ENCODE peak calls at places on chromosomes 11 and 22, in four cellular contexts. C is activated CD8-positive, alpha-beta T cell treated with anti-CD3 and anti-CD28 coated beads for 36 hours; K is MCF 10A; I is HL-60. Y is an unnamed sample.

GRCh38 chr11:32643526-32643925 is 59.9 kb downstream of the EIF3M start:
- DNase-seq in C (no peak), I (no peak), K (peak), Y (no peak)

GRCh38 chr11:47305734-47306483 is 36.0 kb downstream of the MADD start:
- DNase-seq in K (peak), I (no peak), C (no peak), Y (no peak)

GRCh38 chr11:100632970-100633452 is 54.1 kb upstream of the ARHGAP42 start:
- DNase-seq in I (no peak), C (no peak), K (no peak), Y (no peak)

GRCh38 chr22:49487950-49488349 is 339.7 kb downstream of the BRD1 start:
- DNase-seq in I (no peak), C (no peak), K (no peak), Y (no peak)

GRCh38 chr11:10792385-10793068 is 16.2 kb downstream of the EIF4G2 start:
- DNase-seq in K (peak), C (peak), I (no peak), Y (peak)

GRCh38 chr22:47310601-47311000 is 548.2 kb downstream of the TBC1D22A start:
- DNase-seq in C (no peak), I (no peak), K (peak), Y (no peak)

GRCh38 chr22:32660292-32660691 is 141.2 kb upstream of the TIMP3 start:
- DNase-seq in C (peak), K (peak), I (peak), Y (peak)

GRCh38 chr11:21142007-21142406 is 472.6 kb downstream of the NELL1 start:
- DNase-seq in K (no peak), I (no peak), C (no peak), Y (no peak)

GRCh38 chr11:120660024-120660565 is 148.5 kb downstream of the GRIK4 start:
- DNase-seq in C (peak), K (peak), I (peak), Y (peak)

GRCh38 chr11:1227551-1228182 is 4.8 kb downstream of the MUC5B start:
- DNase-seq in C (no peak), I (no peak), K (no peak), Y (no peak)

GRCh38 chr11:1228183-1228821 is 5.4 kb downstream of the MUC5B start:
- DNase-seq in K (no peak), I (no peak), C (no peak), Y (no peak)

GRCh38 chr11:1226226-1226961 is 3.5 kb downstream of the MUC5B start:
- DNase-seq in K (no peak), I (no peak), C (no peak), Y (no peak)

GRCh38 chr11:1225386-1226225 is 2.7 kb downstream of the MUC5B start:
- DNase-seq in I (no peak), C (no peak), K (no peak), Y (no peak)

DNA sequence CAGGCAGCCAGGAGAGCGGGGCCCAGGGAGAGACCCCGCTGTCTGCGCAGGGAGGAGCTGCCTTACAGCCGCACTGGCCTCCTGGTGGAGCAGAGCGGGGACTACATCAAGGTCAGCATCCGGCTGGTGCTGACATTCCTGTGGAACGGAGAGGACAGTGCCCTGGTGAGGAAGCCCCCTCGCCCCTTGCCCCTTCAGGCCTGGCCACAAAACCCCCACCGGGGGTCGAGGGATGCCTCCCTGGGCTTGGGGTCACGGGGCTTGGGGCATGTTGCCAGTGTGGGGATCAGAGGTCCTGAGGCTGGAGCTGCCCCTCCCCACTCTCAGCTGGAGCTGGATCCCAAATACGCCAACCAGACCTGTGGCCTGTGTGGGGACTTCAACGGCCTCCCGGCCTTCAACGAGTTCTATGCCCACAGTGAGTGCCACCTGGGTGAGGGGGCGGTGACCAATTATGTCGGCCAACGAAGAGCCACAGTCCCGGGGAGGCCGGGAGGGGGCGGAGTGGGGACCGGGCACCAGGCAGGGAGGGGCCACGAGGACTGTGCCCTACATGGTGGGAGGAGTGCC is 4.2 kb downstream of the MUC5B start:
- DNase-seq in K (no peak), I (no peak), C (no peak), Y (no peak)
- TF ChIP-seq CTCF in K (no peak), I (no peak), C (no peak), Y (no peak)

GRCh38 chr11:131036544-131036943 is 120.3 kb upstream of the SNX19 start:
- DNase-seq in C (no peak), K (no peak), I (no peak), Y (no peak)

GRCh38 chr11:131042041-131042390 is 125.7 kb upstream of the SNX19 start:
- DNase-seq in C (no peak), I (no peak), K (no peak), Y (no peak)

GRCh38 chr11:131041331-131042040 is 125.2 kb upstream of the SNX19 start:
- DNase-seq in K (peak), I (no peak), C (no peak), Y (no peak)

GRCh38 chr11:131038597-131038996 is 122.3 kb upstream of the SNX19 start:
- DNase-seq in C (no peak), K (peak), I (no peak), Y (peak)

GRCh38 chr11:131037873-131038272 is 121.6 kb upstream of the SNX19 start:
- DNase-seq in C (no peak), K (no peak), I (no peak), Y (no peak)
- TF ChIP-seq CTCF in C (no peak), K (no peak), I (no peak), Y (no peak)

GRCh38 chr11:5605849-5606248 is 9.4 kb downstream of the TRIM6 start:
- DNase-seq in K (peak), I (no peak), C (no peak), Y (no peak)
- TF ChIP-seq CTCF in K (peak), I (no peak), C (no peak), Y (peak)

GRCh38 chr11:65528819-65529350 is 4.0 kb downstream of the SCYL1 start:
- DNase-seq in I (no peak), C (no peak), K (no peak), Y (no peak)

GRCh38 chr11:65524747-65525658 is at the start of gene SCYL1:
- DNase-seq in C (peak), I (peak), K (peak), Y (peak)

GRCh38 chr11:65526744-65527143 is 1.9 kb downstream of the SCYL1 start:
- DNase-seq in I (no peak), C (no peak), K (no peak), Y (no peak)

GRCh38 chr11:65524010-65524746 is 705 bp upstream of the SCYL1 start:
- DNase-seq in I (no peak), C (no peak), K (no peak), Y (peak)

DNA sequence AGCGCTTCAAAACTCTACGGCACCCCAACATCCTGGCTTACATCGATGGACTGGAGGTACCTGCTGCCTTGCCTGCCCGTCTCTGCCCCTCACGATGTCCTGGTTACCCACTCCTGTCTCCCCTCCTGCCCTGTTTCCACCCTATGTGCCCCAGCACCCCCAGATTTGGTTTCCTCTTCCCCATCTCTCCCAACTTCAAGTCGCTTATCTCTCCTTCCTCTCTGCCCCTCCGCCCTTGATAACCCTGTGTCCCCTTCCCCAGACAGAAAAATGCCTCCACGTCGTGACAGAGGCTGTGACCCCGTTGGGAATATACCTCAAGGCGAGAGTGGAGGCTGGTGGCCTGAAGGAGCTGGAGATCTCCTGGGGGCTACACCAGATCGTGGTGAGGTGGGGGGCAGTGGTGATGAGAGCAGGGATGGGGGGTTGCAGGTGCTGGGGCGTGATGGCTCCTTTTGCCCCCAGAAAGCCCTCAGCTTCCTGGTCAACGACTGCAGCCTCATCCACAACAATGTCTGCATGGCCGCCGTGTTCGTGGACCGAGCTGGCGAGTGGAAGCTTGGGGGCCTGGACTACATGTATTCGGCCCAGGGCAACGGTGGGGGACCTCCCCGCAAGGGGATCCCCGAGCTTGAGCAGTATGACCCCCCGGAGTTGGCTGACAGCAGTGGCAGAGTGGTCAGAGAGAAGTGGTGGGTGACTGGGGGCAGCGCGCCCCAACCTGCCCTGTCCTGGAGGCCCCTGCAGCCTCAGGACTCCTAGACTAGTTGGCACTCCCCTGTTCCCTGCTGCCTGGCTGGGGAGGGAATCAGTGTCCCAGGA is 987 bp downstream of the SCYL1 start:
- DNase-seq in I (no peak), C (no peak), K (no peak), Y (no peak)
- TF ChIP-seq CTCF in I (no peak), C (no peak), K (no peak), Y (no peak)

GRCh38 chr22:43850529-43850928 is 11.8 kb downstream of the SULT4A1 start:
- DNase-seq in C (no peak), K (no peak), I (no peak), Y (no peak)

GRCh38 chr22:43847376-43848289 is 14.7 kb downstream of the SULT4A1 start:
- DNase-seq in C (no peak), K (no peak), I (no peak), Y (no peak)

GRCh38 chr22:43849731-43850130 is 12.6 kb downstream of the SULT4A1 start:
- DNase-seq in K (no peak), I (no peak), C (no peak), Y (no peak)

GRCh38 chr22:43846966-43847365 is 15.3 kb downstream of the SULT4A1 start:
- DNase-seq in C (no peak), K (no peak), I (no peak), Y (no peak)

DNA sequence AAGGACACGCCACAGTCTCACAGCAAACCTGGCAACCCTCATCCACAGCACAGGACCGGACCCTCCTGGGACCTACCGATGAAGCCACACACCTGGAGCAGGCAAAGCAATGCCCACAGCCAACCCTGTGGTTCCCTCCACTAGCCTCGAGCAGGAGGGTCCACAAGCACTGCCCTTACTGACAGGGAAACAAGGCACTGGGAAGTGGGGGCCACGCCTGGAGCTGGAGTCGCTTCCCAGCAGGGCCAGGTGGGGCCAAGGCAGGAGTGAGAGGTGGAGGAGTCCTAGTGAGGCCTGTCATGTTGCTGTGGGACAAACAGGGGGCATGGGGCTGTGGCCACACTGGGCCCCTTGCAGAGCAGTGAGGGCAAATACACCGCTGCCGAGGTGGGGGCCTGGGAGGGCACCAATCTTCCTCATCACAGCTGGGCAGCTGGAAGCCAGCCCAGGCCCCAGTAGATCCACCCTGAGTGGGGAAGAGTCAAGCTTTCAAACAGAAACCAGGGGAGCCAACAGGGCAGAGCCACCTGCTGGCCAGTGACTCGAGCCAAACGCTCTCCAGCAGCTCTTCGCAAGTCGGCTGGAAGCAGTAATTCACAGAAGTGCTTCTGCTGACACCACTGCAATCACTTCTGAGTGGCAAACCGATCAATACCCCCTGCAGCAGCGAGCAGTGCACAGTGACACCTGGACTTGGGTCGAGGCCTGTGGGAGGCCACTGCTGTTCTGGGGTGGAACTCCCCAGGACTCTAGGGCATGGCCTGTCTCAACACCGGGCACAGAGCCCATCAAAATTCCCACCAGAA is 13.7 kb downstream of the SULT4A1 start:
- DNase-seq in I (no peak), K (peak), C (no peak), Y (no peak)
- TF ChIP-seq CTCF in I (no peak), K (peak), C (no peak), Y (no peak)

DNA sequence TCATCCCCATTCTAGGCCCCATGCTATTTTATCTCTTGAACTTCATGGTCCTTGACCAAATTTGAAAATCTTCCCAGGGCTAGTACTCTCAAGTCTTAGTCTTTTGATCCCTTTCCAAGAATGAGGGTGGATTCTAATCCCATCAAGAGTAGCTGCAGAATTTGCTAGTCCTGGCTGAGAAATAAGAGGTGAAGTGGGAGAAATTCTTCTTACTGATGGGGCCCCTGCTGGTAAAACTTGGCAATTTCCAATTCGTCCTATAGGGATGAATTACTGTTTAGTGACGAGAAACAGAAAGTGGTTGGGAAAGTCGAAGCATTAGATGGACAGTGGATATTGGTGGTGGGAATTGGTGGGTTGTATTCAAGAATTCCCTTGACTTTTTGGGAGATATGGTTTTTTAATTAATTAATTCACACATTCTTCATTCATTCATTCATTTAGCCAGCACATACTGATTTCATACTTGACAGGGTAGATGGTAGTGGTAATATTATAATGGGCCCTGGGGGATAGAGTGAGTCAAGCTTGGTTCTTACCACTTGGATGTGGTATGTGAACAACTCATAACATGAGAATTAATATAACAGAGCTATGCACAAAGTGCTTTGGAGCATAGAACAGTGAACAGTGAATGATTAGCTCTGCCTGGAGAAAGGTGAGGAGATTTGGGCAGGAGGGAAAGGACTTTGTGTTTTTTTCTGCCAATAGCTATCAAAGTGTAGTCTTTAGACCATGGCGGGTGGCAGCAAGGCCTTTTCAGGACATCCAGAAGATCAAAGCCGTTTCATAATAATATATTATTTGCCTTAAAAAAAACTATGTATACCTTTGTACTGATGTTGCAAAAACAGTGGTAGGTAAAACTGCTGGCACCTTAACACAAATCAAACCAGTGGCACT is 103.8 kb downstream of the STIM1 start:
- DNase-seq in C (no peak), K (peak), I (no peak), Y (no peak)
- TF ChIP-seq CTCF in C (peak), K (no peak), I (no peak), Y (no peak)

GRCh38 chr11:117181586-117182550 is 3.3 kb downstream of the SIDT2 start:
- DNase-seq in K (no peak), I (no peak), C (no peak), Y (peak)
- TF ChIP-seq CTCF in K (no peak), I (no peak), C (peak), Y (no peak)

DNA sequence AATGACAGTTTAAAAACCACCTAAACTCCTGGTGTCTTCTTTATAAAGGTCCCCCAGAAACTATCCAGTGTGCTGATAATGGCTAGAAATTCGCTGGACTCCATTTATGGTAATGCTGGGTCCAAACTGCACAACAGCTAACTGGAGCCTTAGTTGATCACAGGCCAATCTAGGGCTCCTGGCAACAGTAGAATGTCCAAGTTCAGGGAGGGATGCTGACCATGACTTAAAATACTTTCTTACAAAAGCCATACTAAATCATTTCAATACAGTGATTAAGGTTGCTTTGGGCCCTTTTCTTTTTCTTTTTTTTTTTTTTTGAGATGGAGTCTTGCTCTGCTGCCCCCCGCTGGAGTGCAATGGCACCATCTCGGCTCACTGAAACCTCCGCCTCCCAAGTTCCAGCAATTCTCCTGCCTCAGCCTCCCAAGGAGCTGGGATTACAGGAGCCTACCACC is 14.5 kb upstream of the GAB2 start:
- DNase-seq in K (peak), C (peak), I (no peak), Y (no peak)
- TF ChIP-seq CTCF in K (peak), C (peak), I (no peak), Y (peak)

DNA sequence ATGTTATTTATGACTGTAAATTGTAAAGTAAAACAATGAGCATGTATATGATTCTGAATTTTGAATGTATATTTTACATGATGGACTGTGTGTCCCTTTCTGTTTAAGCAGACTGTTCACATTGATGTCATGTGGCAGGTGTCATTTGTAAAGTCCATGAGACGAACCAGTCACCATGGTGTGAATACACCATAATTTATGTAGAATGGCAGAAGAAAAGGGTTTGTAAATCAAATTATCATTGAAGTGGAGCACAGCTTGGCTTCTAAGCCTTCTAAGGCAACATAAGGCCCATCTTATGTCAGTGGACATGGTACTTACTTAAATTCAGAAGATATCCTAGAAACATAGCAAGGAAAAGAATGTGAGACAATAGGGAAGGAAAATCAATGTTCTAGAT is 4.5 kb downstream of the MAP6 start:
- DNase-seq in I (no peak), K (no peak), C (no peak), Y (no peak)
- TF ChIP-seq CTCF in I (no peak), K (no peak), C (no peak), Y (no peak)

GRCh38 chr11:111982019-111982464 is 43.2 kb upstream of the DLAT start:
- DNase-seq in C (peak), I (no peak), K (peak), Y (peak)

GRCh38 chr11:111981270-111981669 is 43.9 kb upstream of the DLAT start:
- DNase-seq in I (no peak), K (no peak), C (no peak), Y (no peak)

GRCh38 chr11:111982532-111983186 is 42.5 kb upstream of the DLAT start:
- DNase-seq in C (no peak), I (no peak), K (no peak), Y (no peak)

GRCh38 chr11:111986589-111986988 is 38.6 kb upstream of the DLAT start:
- DNase-seq in I (no peak), K (no peak), C (no peak), Y (no peak)

DNA sequence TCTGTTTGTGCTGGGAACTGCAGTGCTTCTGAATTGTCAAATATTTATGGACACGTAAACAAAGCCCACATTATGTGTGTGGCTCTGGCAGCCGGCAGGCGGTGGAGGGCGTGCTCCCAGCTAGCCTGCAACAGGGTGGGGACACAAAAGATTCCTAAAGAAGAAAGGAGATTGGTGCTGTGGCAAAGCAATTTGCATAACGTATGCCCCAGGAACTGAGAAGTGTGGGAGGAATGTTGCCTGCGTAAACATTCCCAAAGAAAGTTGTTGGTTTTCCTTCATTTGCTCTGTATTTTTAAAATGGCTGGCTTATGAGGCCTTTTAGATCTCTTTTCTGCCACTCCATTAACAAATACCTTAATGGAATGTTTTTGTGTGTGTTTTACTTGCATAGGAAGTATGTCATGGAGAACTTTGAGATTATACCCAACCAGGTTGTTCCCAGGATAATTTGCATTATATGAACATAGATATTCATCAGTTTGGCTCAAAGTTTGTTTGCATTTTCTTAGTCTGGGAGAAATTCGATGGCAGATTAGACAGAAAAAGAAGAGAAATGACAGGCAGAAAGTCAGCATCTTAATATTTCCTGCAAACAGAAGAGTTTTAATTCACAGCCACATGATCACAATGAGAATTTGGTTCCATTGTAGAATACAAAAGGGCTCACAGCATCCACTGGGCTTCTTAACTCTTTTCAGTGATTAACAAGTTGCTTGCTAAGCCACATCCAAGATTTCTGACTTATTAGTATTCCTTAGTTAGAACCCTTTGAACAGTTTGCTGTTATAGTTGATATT is 41.8 kb upstream of the DLAT start:
- DNase-seq in C (no peak), K (no peak), I (no peak), Y (no peak)
- TF ChIP-seq CTCF in C (no peak), K (no peak), I (no peak), Y (no peak)

Y was measured in GM10248.